ENCODE peak calls at places on chromosome X, in five cellular contexts. Z is K562, A is SK-N-SH, Y is A549, W is WTC11. I is an unnamed sample.

GRCh38 chrX:39905946-39906345 is 191.8 kb downstream of the BCOR start:
- DNase-seq in Z (no peak), A (no peak), Y (no peak), W (no peak), I (no peak)

GRCh38 chrX:43969504-43970501 is 3.4 kb downstream of the NDP start:
- DNase-seq in Z (no peak), A (no peak), Y (no peak), W (peak; percentile 19), I (peak; percentile 56)

GRCh38 chrX:10022580-10023245 is 55.6 kb downstream of the CLDN34 start:
- DNase-seq in Z (no peak), A (no peak), Y (peak; percentile 39), W (no peak), I (peak; percentile 79)

GRCh38 chrX:145405012-145405411 is 157.7 kb downstream of the SPANXN1 start:
- DNase-seq in Z (peak; percentile 18), A (peak; percentile 29), Y (peak; percentile 2), W (no peak), I (peak; percentile 15)

GRCh38 chrX:135009057-135009605 is 13.2 kb downstream of the RTL8B start:
- DNase-seq in Z (no peak), A (no peak), Y (no peak), W (no peak), I (no peak)

GRCh38 chrX:16619024-16619423 is 30.9 kb upstream of the S100G start:
- DNase-seq in Z (no peak), A (no peak), Y (no peak), W (no peak), I (no peak)

GRCh38 chrX:21973321-21974010 is 33.0 kb downstream of the SMS start:
- DNase-seq in Z (no peak), A (no peak), Y (no peak), W (no peak), I (no peak)

GRCh38 chrX:10189317-10190268 is 32.8 kb downstream of the CLCN4 start:
- DNase-seq in Z (peak; percentile 71), A (peak; percentile 72), Y (peak; percentile 70), W (peak; percentile 77), I (peak; percentile 63)

GRCh38 chrX:41335590-41336331 is 1.8 kb downstream of the DDX3X start:
- DNase-seq in Z (no peak), A (no peak), Y (no peak), W (no peak), I (peak; percentile 80)

GRCh38 chrX:143095841-143096240 is 70.1 kb downstream of the SPANXN4 start:
- DNase-seq in Z (no peak), A (no peak), Y (no peak), W (no peak), I (no peak)

GRCh38 chrX:83022020-83022419 is 486.1 kb upstream of the POU3F4 start:
- DNase-seq in Z (no peak), A (no peak), Y (no peak), W (no peak), I (no peak)

GRCh38 chrX:21728276-21728968 is 29.5 kb downstream of the SMPX start:
- DNase-seq in Z (no peak), A (no peak), Y (no peak), W (no peak), I (no peak)

GRCh38 chrX:66931713-66932112 is 292.8 kb upstream of the EDA2R start:
- DNase-seq in Z (no peak), A (no peak), Y (no peak), W (no peak), I (no peak)

GRCh38 chrX:135741192-135741715 is 26.7 kb downstream of the CT45A3 start:
- DNase-seq in Z (peak; percentile 13), A (no peak), Y (no peak), W (no peak), I (no peak)

GRCh38 chrX:107741318-107741813 is 34.2 kb downstream of the TSC22D3 start:
- DNase-seq in Z (no peak), A (no peak), Y (no peak), W (no peak), I (no peak)

GRCh38 chrX:80876877-80877276 is 67.2 kb upstream of the BRWD3 start:
- DNase-seq in Z (no peak), A (peak; percentile 12), Y (peak; percentile 5), W (no peak), I (peak; percentile 44)

GRCh38 chrX:112008724-112009123 is 73.9 kb downstream of the TRPC5 start:
- DNase-seq in Z (no peak), A (no peak), Y (no peak), W (no peak), I (no peak)

GRCh38 chrX:13691845-13692334 is 3.0 kb downstream of the RAB9A start:
- DNase-seq in Z (no peak), A (no peak), Y (no peak), W (no peak), I (no peak)

GRCh38 chrX:81316163-81316562 is 114.3 kb downstream of the SH3BGRL start:
- DNase-seq in Z (no peak), A (no peak), Y (no peak), W (no peak), I (peak; percentile 13)

GRCh38 chrX:53078943-53079342 is 3.2 kb upstream of the TSPYL2 start:
- DNase-seq in Z (no peak), A (no peak), Y (no peak), W (no peak), I (no peak)

GRCh38 chrX:77160301-77160700 is 286.9 kb upstream of the FGF16 start:
- DNase-seq in Z (no peak), A (no peak), Y (no peak), W (peak; percentile 56), I (no peak)

GRCh38 chrX:50941638-50942037 is 31.1 kb downstream of the BMP15 start:
- DNase-seq in Z (no peak), A (peak; percentile 1), Y (no peak), W (peak; percentile 17), I (no peak)

GRCh38 chrX:72258174-72258573 is 18.9 kb downstream of the RPS4X start:
- DNase-seq in Z (peak; percentile 24), A (peak; percentile 52), Y (peak; percentile 29), W (no peak), I (peak; percentile 84)

GRCh38 chrX:82412851-82413250 is 1095.2 kb upstream of the POU3F4 start:
- DNase-seq in Z (no peak), A (no peak), Y (no peak), W (no peak), I (no peak)

GRCh38 chrX:10010686-10011085 is 43.5 kb downstream of the CLDN34 start:
- DNase-seq in Z (no peak), A (no peak), Y (no peak), W (no peak), I (peak; percentile 70)

GRCh38 chrX:99795495-99795894 is 614.6 kb downstream of the PCDH19 start:
- DNase-seq in Z (no peak), A (no peak), Y (no peak), W (no peak), I (no peak)

DNA sequence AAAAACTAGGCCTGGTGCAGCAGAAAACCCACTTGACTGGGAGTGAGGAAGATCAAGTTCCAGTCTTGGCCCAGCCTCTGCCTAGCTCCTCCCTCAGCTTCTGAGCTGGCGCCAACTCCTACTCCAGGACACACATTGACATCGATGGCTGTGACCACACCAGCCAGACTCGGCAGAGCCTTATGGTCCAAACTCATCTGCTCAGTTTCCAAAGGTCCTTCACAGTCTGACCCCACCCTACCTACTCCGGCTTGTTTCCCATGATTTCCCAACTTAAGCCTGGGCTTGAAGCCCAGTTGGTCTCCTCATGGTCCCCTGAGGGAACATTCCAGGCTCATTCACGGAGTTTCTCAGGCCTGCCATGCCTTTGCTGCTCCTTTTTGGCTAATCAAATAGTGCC is 10.1 kb downstream of the ELF4 start:
- DNase-seq in Z (no peak), A (no peak), Y (no peak), W (no peak), I (no peak)
- TF ChIP-seq USF2 in Z (no peak), A (no peak), Y (no peak), W (no peak), I (no peak)

DNA sequence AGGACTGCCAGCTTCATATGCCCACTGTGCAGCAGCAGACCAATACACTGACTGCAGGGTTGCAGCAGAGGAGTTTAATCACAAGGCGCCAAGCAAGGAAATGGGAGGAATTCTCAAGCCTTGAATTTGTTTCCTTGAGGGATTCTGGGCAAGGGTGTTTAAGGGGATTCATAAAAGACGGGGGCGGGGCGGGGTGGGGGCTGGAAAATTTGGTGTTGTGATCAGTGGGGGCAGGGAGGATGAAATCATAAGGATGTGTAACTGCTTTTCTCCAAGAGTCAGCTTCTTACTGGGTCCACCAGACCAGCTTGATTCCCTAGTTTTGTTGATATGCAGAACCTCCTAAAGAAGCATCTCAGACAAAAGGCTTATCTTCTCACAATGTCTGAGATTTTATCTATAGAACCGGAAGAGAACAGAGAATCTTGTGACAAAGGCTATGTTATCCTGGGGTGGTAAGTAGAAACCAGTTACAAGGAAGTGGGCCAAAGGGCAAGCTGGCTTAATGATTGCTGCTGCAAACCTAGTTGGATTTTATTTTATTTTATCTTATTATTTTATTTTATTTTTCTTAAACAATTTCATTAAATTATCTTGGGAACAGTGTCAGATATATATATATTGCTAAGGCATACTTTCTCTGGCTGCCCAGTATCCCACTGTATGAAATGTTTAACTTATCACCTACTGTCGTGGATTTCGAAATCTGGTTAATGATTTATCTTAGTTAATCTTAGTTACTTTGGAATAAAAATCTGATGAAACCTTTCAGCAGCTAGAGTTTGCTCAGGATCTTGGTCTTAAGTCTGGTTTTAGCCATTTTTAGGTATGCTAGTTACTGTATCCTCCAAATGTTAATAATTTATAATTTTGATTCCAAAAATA is 276.4 kb downstream of the RPA4 start:
- DNase-seq in Z (no peak), A (no peak), Y (no peak), W (no peak), I (no peak)
- TF ChIP-seq USF2 in Z (no peak), A (no peak), Y (no peak), W (no peak), I (no peak)

DNA sequence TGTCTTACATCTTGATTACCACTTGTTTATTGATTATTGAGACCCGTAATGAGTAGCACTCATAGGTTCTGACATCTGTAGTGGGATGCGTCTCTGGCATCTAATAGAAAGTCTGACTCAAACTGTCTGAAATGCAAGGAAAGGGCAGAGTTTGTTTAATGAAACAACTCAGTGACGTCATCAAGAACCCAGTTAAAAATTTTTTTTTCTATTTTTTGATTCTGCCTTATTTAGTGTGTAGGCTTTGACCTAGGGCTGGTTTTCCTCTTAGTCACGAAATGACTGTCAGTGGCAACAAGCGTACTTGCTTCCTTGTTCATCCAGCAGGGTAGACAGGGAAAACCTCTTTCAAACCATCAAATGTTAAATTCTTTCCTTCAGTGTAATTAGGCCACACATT is 3.1 kb upstream of the CDKL5 start:
- DNase-seq in Z (no peak), A (no peak), Y (peak; percentile 41), W (no peak), I (peak; percentile 94)
- TF ChIP-seq USF2 in Z (no peak), A (no peak), Y (no peak), W (no peak), I (no peak)

DNA sequence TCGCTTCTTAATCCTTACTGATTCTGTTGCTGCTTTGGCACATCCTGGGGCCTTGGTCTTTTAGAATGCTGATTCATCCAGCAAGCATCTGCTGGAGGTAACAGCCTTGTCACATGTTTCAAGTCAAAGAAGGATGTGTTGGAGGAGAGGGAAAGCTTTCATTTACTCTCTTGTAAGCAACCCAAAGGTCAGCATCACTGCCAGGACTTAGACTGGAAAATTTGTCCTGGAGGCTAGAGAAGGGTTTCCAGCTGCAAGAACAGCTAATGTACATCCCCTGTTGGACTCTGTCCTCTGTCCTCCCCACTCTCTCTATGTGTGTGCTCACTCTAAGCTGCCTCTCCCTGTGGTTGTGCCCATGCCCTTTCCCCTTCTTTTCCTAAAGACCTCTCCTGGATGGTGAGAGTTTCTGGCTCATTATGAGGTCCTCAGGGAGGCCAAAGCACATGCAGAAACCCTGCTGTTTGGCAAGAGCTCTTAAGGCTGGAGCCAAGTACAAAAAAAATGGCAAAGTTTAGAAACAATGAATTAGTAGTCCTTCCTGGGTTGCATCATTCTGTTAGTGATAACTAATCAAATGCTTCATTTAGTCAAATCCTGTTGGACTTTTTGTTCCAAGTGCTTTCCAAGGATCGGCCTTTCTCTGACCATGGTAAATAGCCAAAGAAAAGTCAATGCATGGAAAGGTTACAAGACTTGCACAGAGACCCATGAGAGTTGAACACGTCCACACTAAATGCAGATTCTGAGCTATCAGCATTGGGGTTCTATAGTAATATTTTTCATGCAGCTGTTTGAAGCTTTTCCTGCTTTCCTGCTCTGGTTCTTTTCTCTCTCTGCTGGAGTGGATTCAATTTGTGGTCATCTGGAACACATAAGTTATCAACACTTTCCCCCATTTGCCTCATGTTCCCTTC is 13.5 kb upstream of the SRPX start:
- DNase-seq in Z (no peak), A (no peak), Y (no peak), W (no peak), I (peak; percentile 73)
- TF ChIP-seq USF2 in Z (no peak), A (no peak), Y (no peak), W (no peak), I (no peak)

I was measured in IMR-90.